ENCODE peak calls at places on chromosomes 6 and 20, in eight cellular contexts. One of them, this sample, is unnamed.

GRCh38 chr20:4924032-4924431 is 77.3 kb downstream of the SLC23A2 start:
- DNase-seq in cardiac muscle cell: no peak
- DNase-seq in H9: peak
- DNase-seq in stimulated activated CD8-positive, alpha-beta memory T cell treated with anti-CD3 and anti-CD28 coated beads, Interleukin-15, amount 100 ng/mL, for 48 hours: no peak
- DNase-seq in activated T-helper 1 cell treated with anti-CD3 and anti-CD28 coated beads, Interleukin-12 subunit alpha, Interleukin-12 subunit beta, Interleukin-2, Interleukin-4 antibody, amounts not matched to agents 30 ng/mL and 10 ng/mL and 1 ng/mL, durations not matched to agents 14 hours and 24 hours and 36 hours: no peak
- DNase-seq in activated T-cell treated with anti-CD3 and anti-CD28 coated beads for 1 hour: no peak
- DNase-seq in T-cell: no peak
- DNase-seq in NCI-H1105: no peak
- DNase-seq in this sample: no peak

GRCh38 chr6:17207281-17207680 is 73.9 kb upstream of the RBM24 start:
- DNase-seq in cardiac muscle cell: no peak
- DNase-seq in H9: no peak
- DNase-seq in stimulated activated CD8-positive, alpha-beta memory T cell treated with anti-CD3 and anti-CD28 coated beads, Interleukin-15, amount 100 ng/mL, for 48 hours: no peak
- DNase-seq in activated T-helper 1 cell treated with anti-CD3 and anti-CD28 coated beads, Interleukin-12 subunit alpha, Interleukin-12 subunit beta, Interleukin-2, Interleukin-4 antibody, amounts not matched to agents 30 ng/mL and 10 ng/mL and 1 ng/mL, durations not matched to agents 14 hours and 24 hours and 36 hours: no peak
- DNase-seq in activated T-cell treated with anti-CD3 and anti-CD28 coated beads for 1 hour: no peak
- DNase-seq in T-cell: no peak
- DNase-seq in NCI-H1105: no peak
- DNase-seq in this sample: no peak

GRCh38 chr6:135145509-135145865 is 35.6 kb upstream of the MYB start:
- DNase-seq in cardiac muscle cell: peak
- DNase-seq in H9: no peak
- DNase-seq in stimulated activated CD8-positive, alpha-beta memory T cell treated with anti-CD3 and anti-CD28 coated beads, Interleukin-15, amount 100 ng/mL, for 48 hours: no peak
- DNase-seq in activated T-helper 1 cell treated with anti-CD3 and anti-CD28 coated beads, Interleukin-12 subunit alpha, Interleukin-12 subunit beta, Interleukin-2, Interleukin-4 antibody, amounts not matched to agents 30 ng/mL and 10 ng/mL and 1 ng/mL, durations not matched to agents 14 hours and 24 hours and 36 hours: no peak
- DNase-seq in activated T-cell treated with anti-CD3 and anti-CD28 coated beads for 1 hour: no peak
- DNase-seq in T-cell: no peak
- DNase-seq in NCI-H1105: no peak
- DNase-seq in this sample: no peak

GRCh38 chr6:137923866-137924616 is 57.0 kb downstream of the TNFAIP3 start:
- DNase-seq in cardiac muscle cell: peak
- DNase-seq in H9: no peak
- DNase-seq in stimulated activated CD8-positive, alpha-beta memory T cell treated with anti-CD3 and anti-CD28 coated beads, Interleukin-15, amount 100 ng/mL, for 48 hours: no peak
- DNase-seq in activated T-helper 1 cell treated with anti-CD3 and anti-CD28 coated beads, Interleukin-12 subunit alpha, Interleukin-12 subunit beta, Interleukin-2, Interleukin-4 antibody, amounts not matched to agents 30 ng/mL and 10 ng/mL and 1 ng/mL, durations not matched to agents 14 hours and 24 hours and 36 hours: no peak
- DNase-seq in activated T-cell treated with anti-CD3 and anti-CD28 coated beads for 1 hour: no peak
- DNase-seq in T-cell: no peak
- DNase-seq in NCI-H1105: no peak
- DNase-seq in this sample: no peak

GRCh38 chr20:49179368-49180277 is 8.5 kb downstream of the STAU1 start:
- DNase-seq in cardiac muscle cell: peak
- DNase-seq in H9: no peak
- DNase-seq in stimulated activated CD8-positive, alpha-beta memory T cell treated with anti-CD3 and anti-CD28 coated beads, Interleukin-15, amount 100 ng/mL, for 48 hours: no peak
- DNase-seq in activated T-helper 1 cell treated with anti-CD3 and anti-CD28 coated beads, Interleukin-12 subunit alpha, Interleukin-12 subunit beta, Interleukin-2, Interleukin-4 antibody, amounts not matched to agents 30 ng/mL and 10 ng/mL and 1 ng/mL, durations not matched to agents 14 hours and 24 hours and 36 hours: no peak
- DNase-seq in activated T-cell treated with anti-CD3 and anti-CD28 coated beads for 1 hour: no peak
- DNase-seq in T-cell: no peak
- DNase-seq in NCI-H1105: no peak
- DNase-seq in this sample: no peak

GRCh38 chr20:48723308-48724264 is 104.2 kb downstream of the PREX1 start:
- DNase-seq in cardiac muscle cell: peak
- DNase-seq in H9: no peak
- DNase-seq in stimulated activated CD8-positive, alpha-beta memory T cell treated with anti-CD3 and anti-CD28 coated beads, Interleukin-15, amount 100 ng/mL, for 48 hours: no peak
- DNase-seq in activated T-helper 1 cell treated with anti-CD3 and anti-CD28 coated beads, Interleukin-12 subunit alpha, Interleukin-12 subunit beta, Interleukin-2, Interleukin-4 antibody, amounts not matched to agents 30 ng/mL and 10 ng/mL and 1 ng/mL, durations not matched to agents 14 hours and 24 hours and 36 hours: no peak
- DNase-seq in activated T-cell treated with anti-CD3 and anti-CD28 coated beads for 1 hour: no peak
- DNase-seq in T-cell: no peak
- DNase-seq in NCI-H1105: no peak
- DNase-seq in this sample: no peak

GRCh38 chr20:46273701-46274100 is 34.6 kb downstream of the CDH22 start:
- DNase-seq in cardiac muscle cell: no peak
- DNase-seq in H9: no peak
- DNase-seq in stimulated activated CD8-positive, alpha-beta memory T cell treated with anti-CD3 and anti-CD28 coated beads, Interleukin-15, amount 100 ng/mL, for 48 hours: no peak
- DNase-seq in activated T-helper 1 cell treated with anti-CD3 and anti-CD28 coated beads, Interleukin-12 subunit alpha, Interleukin-12 subunit beta, Interleukin-2, Interleukin-4 antibody, amounts not matched to agents 30 ng/mL and 10 ng/mL and 1 ng/mL, durations not matched to agents 14 hours and 24 hours and 36 hours: no peak
- DNase-seq in activated T-cell treated with anti-CD3 and anti-CD28 coated beads for 1 hour: no peak
- DNase-seq in T-cell: no peak
- DNase-seq in NCI-H1105: no peak
- DNase-seq in this sample: no peak

GRCh38 chr6:37456816-37457560 is 24.0 kb downstream of the CMTR1 start:
- DNase-seq in cardiac muscle cell: peak
- DNase-seq in H9: no peak
- DNase-seq in stimulated activated CD8-positive, alpha-beta memory T cell treated with anti-CD3 and anti-CD28 coated beads, Interleukin-15, amount 100 ng/mL, for 48 hours: no peak
- DNase-seq in activated T-helper 1 cell treated with anti-CD3 and anti-CD28 coated beads, Interleukin-12 subunit alpha, Interleukin-12 subunit beta, Interleukin-2, Interleukin-4 antibody, amounts not matched to agents 30 ng/mL and 10 ng/mL and 1 ng/mL, durations not matched to agents 14 hours and 24 hours and 36 hours: no peak
- DNase-seq in activated T-cell treated with anti-CD3 and anti-CD28 coated beads for 1 hour: no peak
- DNase-seq in T-cell: no peak
- DNase-seq in NCI-H1105: no peak
- DNase-seq in this sample: no peak

GRCh38 chr6:90548001-90548400 is 38.9 kb downstream of the MAP3K7 start:
- DNase-seq in cardiac muscle cell: no peak
- DNase-seq in H9: no peak
- DNase-seq in stimulated activated CD8-positive, alpha-beta memory T cell treated with anti-CD3 and anti-CD28 coated beads, Interleukin-15, amount 100 ng/mL, for 48 hours: no peak
- DNase-seq in activated T-helper 1 cell treated with anti-CD3 and anti-CD28 coated beads, Interleukin-12 subunit alpha, Interleukin-12 subunit beta, Interleukin-2, Interleukin-4 antibody, amounts not matched to agents 30 ng/mL and 10 ng/mL and 1 ng/mL, durations not matched to agents 14 hours and 24 hours and 36 hours: no peak
- DNase-seq in activated T-cell treated with anti-CD3 and anti-CD28 coated beads for 1 hour: no peak
- DNase-seq in T-cell: no peak
- DNase-seq in NCI-H1105: no peak
- DNase-seq in this sample: no peak